ENCODE peak calls at places on chromosome 4, in six cellular contexts. G is Calu3, L is DMS153, K is NT2/D1, N is neuronal stem cell, F is mucosa of gallbladder. R is an unnamed sample.

GRCh38 chr4:52655505-52655904 is 3.6 kb downstream of the USP46 start:
- DNase-seq in G (no peak), F (no peak), L (no peak), N (no peak), K (no peak), R (no peak)

GRCh38 chr4:24657768-24658617 is 73.6 kb upstream of the DHX15 start:
- DNase-seq in L (peak; percentile 68), G (peak; percentile 75), K (peak; percentile 61), N (no peak), F (peak; percentile 66), R (no peak)

GRCh38 chr4:8917321-8917811 is 45.7 kb upstream of the HMX1 start:
- DNase-seq in F (peak; percentile 4), L (no peak), N (no peak), K (no peak), G (no peak), R (no peak)

GRCh38 chr4:12734586-12734985 is 749.6 kb downstream of the RAB28 start:
- DNase-seq in K (no peak), G (no peak), F (no peak), L (no peak), N (no peak), R (no peak)

GRCh38 chr4:14596904-14597303 is 405.4 kb upstream of the CPEB2 start:
- DNase-seq in K (no peak), L (no peak), G (no peak), F (no peak), N (no peak), R (no peak)

GRCh38 chr4:165784672-165785071 is 88.4 kb upstream of the TLL1 start:
- DNase-seq in F (no peak), N (no peak), L (no peak), K (no peak), G (no peak), R (no peak)

GRCh38 chr4:70402762-70403161 is 5.0 kb downstream of the OPRPN start:
- DNase-seq in N (no peak), F (no peak), K (no peak), G (no peak), L (no peak), R (no peak)

GRCh38 chr4:102438873-102439614 is 62.1 kb upstream of the NFKB1 start:
- DNase-seq in N (no peak), G (peak; percentile 3), K (no peak), L (no peak), F (peak; percentile 44), R (peak; percentile 41)

GRCh38 chr4:103204114-103204513 is 6.0 kb upstream of the CENPE start:
- DNase-seq in N (no peak), L (peak; percentile 15), F (no peak), G (peak; percentile 4), K (no peak), R (no peak)

GRCh38 chr4:185039508-185040273 is 21.4 kb downstream of the HELT start:
- DNase-seq in G (peak; percentile 61), K (no peak), N (no peak), L (peak; percentile 55), F (peak; percentile 57), R (peak; percentile 67)

GRCh38 chr4:70833701-70834100 is 6.0 kb downstream of the GRSF1 start:
- DNase-seq in F (no peak), L (no peak), N (no peak), G (no peak), K (no peak), R (no peak)

GRCh38 chr4:184342167-184342856 is 124.6 kb upstream of the ENPP6 start:
- DNase-seq in K (no peak), F (no peak), G (peak; percentile 41), L (no peak), N (no peak), R (no peak)

GRCh38 chr4:121690001-121690400 is 6.8 kb downstream of the ANXA5 start:
- DNase-seq in L (no peak), K (no peak), N (no peak), G (no peak), F (no peak), R (no peak)

R was measured in retina.